ENCODE peak calls at places on chromosomes 5 and 9, in five cellular contexts. J is HS-5, H is aorta, M is spleen, B is SW480. W is an unnamed sample.

GRCh38 chr9:97515662-97516061 is 14.2 kb downstream of the TMOD1 start:
- DNase-seq in J (no peak), H (no peak), M (no peak), B (no peak), W (no peak)

GRCh38 chr5:172733179-172733973 is 37.6 kb downstream of the DUSP1 start:
- DNase-seq in J (peak; percentile 97), H (peak; percentile 94), M (no peak), B (peak; percentile 97), W (peak; percentile 95)

GRCh38 chr5:83718195-83718825 is 2.3 kb downstream of the HAPLN1 start:
- DNase-seq in J (peak; percentile 29), H (no peak), M (no peak), B (peak; percentile 77), W (no peak)

GRCh38 chr5:177113566-177114424 is 19.8 kb upstream of the NSD1 start:
- DNase-seq in J (peak; percentile 60), H (peak; percentile 78), M (peak; percentile 92), B (peak; percentile 77), W (peak; percentile 93)

GRCh38 chr5:15702102-15702501 is 202.1 kb downstream of the FBXL7 start:
- DNase-seq in J (peak; percentile 74), H (no peak), M (no peak), B (no peak), W (no peak)

GRCh38 chr9:74951725-74952151 is 974 bp downstream of the C9orf40 start:
- DNase-seq in J (no peak), H (peak; percentile 66), M (peak; percentile 92), B (peak; percentile 58), W (peak; percentile 83)

GRCh38 chr9:70406446-70406862 is 8.0 kb downstream of the KLF9 start:
- DNase-seq in J (no peak), H (no peak), M (no peak), B (no peak), W (no peak)

GRCh38 chr9:77712533-77713130 is 64.5 kb upstream of the GNA14 start:
- DNase-seq in J (peak; percentile 66), H (no peak), M (no peak), B (no peak), W (no peak)

GRCh38 chr5:32916648-32917047 is 205.5 kb downstream of the NPR3 start:
- DNase-seq in J (peak; percentile 31), H (no peak), M (no peak), B (peak; percentile 32), W (no peak)

GRCh38 chr5:132354381-132354780 is 15.1 kb upstream of the SLC22A5 start:
- DNase-seq in J (no peak), H (no peak), M (no peak), B (no peak), W (no peak)